ENCODE peak calls at places on chromosomes 4 and X, in ten cellular contexts. F is left lung; V is tibial artery; P is CD4-positive, alpha-beta memory T cell; X is BJ; E is SK-N-SH; L is lower lobe of right lung; S is upper lobe of right lung; W is cardiac muscle cell; G is psoas muscle. C is an unnamed sample.

GRCh38 chr4:7342223-7342576 is 92.5 kb downstream of the PSAPL1 start:
- DNase-seq in G (peak; percentile 22), S (peak; percentile 47), X (no peak), E (no peak), P (no peak), F (no peak), W (no peak), L (no peak), V (no peak), C (no peak)

GRCh38 chrX:70476166-70476933 is 31.7 kb downstream of the DLG3 start:
- DNase-seq in E (no peak), L (no peak), S (no peak), V (no peak), P (no peak), G (no peak), X (no peak), W (no peak), F (no peak), C (no peak)

GRCh38 chrX:107102980-107103379 is 15.6 kb downstream of the RBM41 start:
- DNase-seq in X (no peak), G (no peak), W (peak; percentile 13), L (no peak), P (no peak), E (no peak), S (no peak), V (no peak), F (no peak), C (no peak)

GRCh38 chr4:128241425-128241913 is 46.1 kb downstream of the PGRMC2 start:
- DNase-seq in X (peak; percentile 95), S (no peak), G (no peak), E (peak; percentile 12), F (no peak), P (no peak), W (no peak), L (no peak), V (no peak), C (no peak)

GRCh38 chr4:73740353-73740778 is at the start of gene CXCL8:
- DNase-seq in W (no peak), E (no peak), V (peak; percentile 70), G (no peak), P (no peak), X (no peak), F (peak; percentile 76), L (peak; percentile 57), S (no peak), C (peak; percentile 76)

GRCh38 chr4:118955515-118955914 is 66.9 kb downstream of the SYNPO2 start:
- DNase-seq in G (no peak), X (peak; percentile 90), E (no peak), V (no peak), W (no peak), L (no peak), S (no peak), F (no peak), P (no peak), C (no peak)

GRCh38 chr4:57034571-57034970 is 55.9 kb downstream of the POLR2B start:
- DNase-seq in W (no peak), G (no peak), E (no peak), L (no peak), P (no peak), V (no peak), F (no peak), S (no peak), X (no peak), C (no peak)

GRCh38 chrX:112078606-112079005 is 4.0 kb downstream of the TRPC5 start:
- DNase-seq in S (no peak), V (no peak), G (no peak), F (no peak), L (no peak), E (no peak), P (no peak), X (no peak), W (no peak), C (no peak)

GRCh38 chr4:37836256-37836655 is 9.8 kb downstream of the PGM2 start:
- DNase-seq in G (no peak), L (no peak), P (no peak), E (no peak), F (no peak), V (no peak), S (no peak), X (no peak), W (no peak), C (no peak)

GRCh38 chr4:37835806-37836205 is 9.3 kb downstream of the PGM2 start:
- DNase-seq in P (no peak), S (no peak), L (no peak), W (no peak), V (no peak), F (no peak), X (no peak), G (no peak), E (no peak), C (no peak)

GRCh38 chr4:37835031-37835430 is 8.5 kb downstream of the PGM2 start:
- DNase-seq in E (no peak), F (no peak), S (no peak), X (no peak), W (no peak), P (no peak), V (no peak), G (no peak), L (no peak), C (no peak)

GRCh38 chr4:37837446-37837845 is 11.0 kb downstream of the PGM2 start:
- DNase-seq in F (no peak), P (no peak), X (peak; percentile 61), L (no peak), G (no peak), S (no peak), W (no peak), E (no peak), V (no peak), C (no peak)

DNA sequence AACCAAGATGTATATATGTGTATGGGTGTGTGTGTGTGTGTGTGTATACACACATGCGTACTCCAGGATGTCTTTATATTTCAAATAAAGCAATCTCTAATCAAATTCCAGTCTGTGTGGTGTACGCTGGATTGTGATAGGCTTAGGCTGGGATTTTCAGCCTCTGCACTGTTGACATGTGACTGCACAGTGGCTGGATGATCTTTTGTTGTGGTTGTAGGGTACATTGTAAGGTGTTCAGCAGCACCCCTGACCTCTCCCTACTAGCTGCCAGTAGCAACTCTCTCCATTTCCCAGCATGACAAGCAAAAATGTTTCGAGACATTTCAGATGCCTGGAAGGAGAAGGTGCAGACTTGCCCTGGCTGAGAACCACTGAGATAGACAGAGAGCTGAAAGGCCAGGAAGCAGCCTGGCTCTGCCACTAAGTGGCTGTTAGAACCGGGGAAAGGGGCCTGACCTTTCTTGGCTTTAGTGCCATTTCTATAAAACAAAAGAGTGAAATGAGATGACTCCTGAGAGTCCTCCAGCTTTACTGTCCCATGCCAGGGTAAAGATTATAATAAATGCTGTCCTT is 10.4 kb downstream of the PGM2 start:
- DNase-seq in F (no peak), L (no peak), E (no peak), X (no peak), P (no peak), W (no peak), G (no peak), S (no peak), V (no peak), C (no peak)
- H3K36me3 ChIP-seq in F (no peaks in the 10 kb centered on the region), L (peaks cover 75% of the 10 kb centered on the region), E (peaks cover 55% of the 10 kb centered on the region), X (peaks cover 9% of the 10 kb centered on the region), P (peaks cover 6% of the 10 kb centered on the region), W (peaks cover 32% of the 10 kb centered on the region), G (peaks cover 16% of the 10 kb centered on the region), S (peaks cover 44% of the 10 kb centered on the region), V (peaks cover 25% of the 10 kb centered on the region), C (no peaks in the 10 kb centered on the region)

DNA sequence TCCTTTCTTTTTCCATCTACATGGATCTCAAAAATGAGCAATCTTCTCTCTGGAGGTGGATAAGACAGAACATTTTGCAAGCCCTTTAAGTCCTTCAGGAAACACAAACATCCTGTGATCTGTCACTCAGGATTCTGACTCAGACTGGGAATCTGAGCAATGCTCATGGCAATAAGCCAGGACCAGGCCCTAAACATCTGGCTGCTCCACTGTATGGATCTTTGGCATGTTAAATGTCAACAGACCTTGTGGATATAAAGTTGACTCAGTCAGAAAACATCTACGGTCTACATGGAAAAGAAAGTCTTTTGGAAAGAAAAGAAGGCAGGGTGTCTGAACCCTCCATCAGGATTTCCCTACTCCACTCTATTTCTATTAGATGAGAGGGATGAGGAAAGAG is 17.8 kb upstream of the CHIC2 start:
- DNase-seq in G (no peak), W (no peak), L (no peak), X (peak; percentile 96), V (no peak), F (no peak), S (no peak), P (no peak), E (no peak), C (peak; percentile 49)
- H3K36me3 ChIP-seq in G (no peaks in the 10 kb centered on the region), W (no peaks in the 10 kb centered on the region), L (no peaks in the 10 kb centered on the region), X (no peaks in the 10 kb centered on the region), V (no peaks in the 10 kb centered on the region), F (no peaks in the 10 kb centered on the region), S (no peaks in the 10 kb centered on the region), P (no peaks in the 10 kb centered on the region), E (no peaks in the 10 kb centered on the region), C (no peaks in the 10 kb centered on the region)

GRCh38 chrX:100831219-100831946 is 11.2 kb downstream of the CSTF2 start:
- DNase-seq in L (no peak), E (no peak), F (no peak), X (no peak), S (no peak), P (no peak), G (no peak), V (no peak), W (no peak), C (no peak)

GRCh38 chrX:100830547-100830946 is 10.4 kb downstream of the CSTF2 start:
- DNase-seq in L (no peak), W (no peak), S (no peak), X (no peak), E (no peak), F (no peak), V (no peak), G (no peak), P (peak; percentile 2), C (no peak)

GRCh38 chrX:100830143-100830542 is 10.0 kb downstream of the CSTF2 start:
- DNase-seq in P (no peak), X (no peak), G (no peak), E (no peak), V (no peak), W (no peak), S (no peak), F (no peak), L (no peak), C (no peak)

DNA sequence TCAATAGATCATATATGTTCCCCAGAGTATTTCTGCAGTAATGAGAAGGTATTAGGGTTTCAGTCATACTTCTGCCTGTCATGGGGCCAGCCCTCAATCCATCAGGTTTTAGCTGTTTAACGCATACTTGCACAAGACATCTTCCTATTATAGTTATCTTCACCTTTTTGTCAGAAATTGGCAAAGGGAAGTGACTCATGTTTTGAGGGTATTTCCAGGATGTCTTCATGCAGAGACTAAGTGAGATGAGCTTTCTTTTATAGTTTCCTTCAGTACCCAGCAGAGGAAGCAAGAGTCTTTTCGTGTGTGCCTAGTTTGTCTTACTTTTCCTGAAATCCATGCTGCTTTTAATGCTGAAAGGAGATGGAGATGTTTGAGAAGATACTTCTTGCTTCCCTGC is 9.5 kb downstream of the CSTF2 start:
- DNase-seq in F (no peak), L (no peak), E (no peak), G (no peak), V (no peak), P (peak; percentile 33), W (no peak), S (no peak), X (no peak), C (no peak)
- H3K36me3 ChIP-seq in F (no peaks in the 10 kb centered on the region), L (peaks cover 62% of the 10 kb centered on the region), E (peaks cover 20% of the 10 kb centered on the region), G (peaks cover 87% of the 10 kb centered on the region), V (no peaks in the 10 kb centered on the region), P (peaks cover 22% of the 10 kb centered on the region), W (peaks cover 25% of the 10 kb centered on the region), S (peaks cover 55% of the 10 kb centered on the region), X (peaks cover 2% of the 10 kb centered on the region), C (no peaks in the 10 kb centered on the region)

GRCh38 chr4:17580969-17581368 is 4.0 kb downstream of the LAP3 start:
- DNase-seq in P (no peak), F (no peak), S (no peak), X (no peak), E (no peak), L (no peak), G (no peak), V (no peak), W (no peak), C (no peak)

GRCh38 chr4:17584502-17585213 is 7.7 kb downstream of the LAP3 start:
- DNase-seq in F (no peak), W (no peak), X (no peak), V (no peak), E (no peak), L (no peak), P (no peak), G (no peak), S (no peak), C (no peak)

GRCh38 chr4:17587094-17587822 is 10.3 kb downstream of the LAP3 start:
- DNase-seq in S (no peak), E (no peak), P (no peak), L (no peak), W (no peak), G (no peak), F (no peak), V (no peak), X (no peak), C (no peak)

GRCh38 chr4:17589355-17589754 is 12.4 kb downstream of the LAP3 start:
- DNase-seq in G (no peak), F (no peak), L (no peak), S (no peak), W (no peak), E (no peak), P (no peak), V (no peak), X (no peak), C (no peak)

GRCh38 chr4:17583944-17584343 is 6.9 kb downstream of the LAP3 start:
- DNase-seq in F (no peak), X (no peak), V (no peak), W (no peak), S (no peak), E (no peak), P (no peak), G (no peak), L (no peak), C (no peak)
- H3K36me3 ChIP-seq in F (no peaks in the 10 kb centered on the region), X (peaks cover 14% of the 10 kb centered on the region), V (peaks cover 64% of the 10 kb centered on the region), W (peaks cover 59% of the 10 kb centered on the region), S (peaks cover 81% of the 10 kb centered on the region), E (peaks cover 31% of the 10 kb centered on the region), P (peaks cover 51% of the 10 kb centered on the region), G (peaks cover 99% of the 10 kb centered on the region), L (peaks cover 84% of the 10 kb centered on the region), C (peaks cover 32% of the 10 kb centered on the region)

C was measured in pancreas.